ENCODE peak calls at places on chromosomes 6 and 20, in six cellular contexts. N is stomach, O is glutamatergic neuron, P is lower lobe of right lung, J is HFFc6, A is cardiac fibroblast. W is an unnamed sample.

GRCh38 chr20:32112862-32113261 is 3.3 kb downstream of the TM9SF4 start:
- DNase-seq in N (peak), O (no peak), P (peak), J (no peak), A (no peak), W (no peak)

GRCh38 chr20:52083627-52084232 is 107.8 kb downstream of the ZFP64 start:
- DNase-seq in N (peak), O (peak), P (no peak), J (peak), A (peak), W (peak)

GRCh38 chr6:69398311-69398710 is 398.5 kb downstream of the LMBRD1 start:
- DNase-seq in N (no peak), O (no peak), P (no peak), J (no peak), A (no peak), W (no peak)

GRCh38 chr6:46254331-46254730 is 83.6 kb upstream of the ENPP5 start:
- DNase-seq in N (no peak), O (no peak), P (no peak), J (no peak), A (no peak), W (no peak)

GRCh38 chr6:10411131-10411914 is 3.6 kb downstream of the TFAP2A start:
- DNase-seq in N (no peak), O (no peak), P (no peak), J (no peak), A (no peak), W (no peak)

GRCh38 chr20:50192364-50193168 is 1.9 kb downstream of the CEBPB start:
- DNase-seq in N (peak), O (peak), P (peak), J (peak), A (peak), W (peak)

GRCh38 chr6:329888-330691 is 37.8 kb downstream of the DUSP22 start:
- DNase-seq in N (no peak), O (no peak), P (peak), J (peak), A (peak), W (no peak)

GRCh38 chr6:43226192-43226851 is 3.0 kb downstream of the DNPH1 start:
- DNase-seq in N (no peak), O (no peak), P (no peak), J (no peak), A (no peak), W (no peak)

GRCh38 chr6:16727996-16728395 is 33.3 kb downstream of the ATXN1 start:
- DNase-seq in N (no peak), O (no peak), P (peak), J (no peak), A (no peak), W (no peak)

GRCh38 chr20:36167826-36168634 is 13.5 kb downstream of the EPB41L1 start:
- DNase-seq in N (no peak), O (no peak), P (no peak), J (peak), A (peak), W (no peak)

GRCh38 chr20:23207826-23208555 is 121.9 kb upstream of the CD93 start:
- DNase-seq in N (no peak), O (no peak), P (no peak), J (no peak), A (no peak), W (no peak)

GRCh38 chr20:13221673-13222318 is 722 bp downstream of the ISM1 start:
- DNase-seq in N (no peak), O (peak), P (peak), J (peak), A (peak), W (peak)

GRCh38 chr6:10414766-10415592 is at the start of gene TFAP2A:
- DNase-seq in N (no peak), O (no peak), P (no peak), J (peak), A (peak), W (no peak)

GRCh38 chr6:90286884-90287488 is 9.7 kb downstream of the BACH2 start:
- DNase-seq in N (peak), O (peak), P (no peak), J (peak), A (peak), W (no peak)

GRCh38 chr6:81534934-81535465 is 217.5 kb downstream of the TENT5A start:
- DNase-seq in N (no peak), O (no peak), P (no peak), J (no peak), A (no peak), W (no peak)

GRCh38 chr20:25418779-25419178 is 11.3 kb downstream of the GINS1 start:
- DNase-seq in N (no peak), O (no peak), P (no peak), J (no peak), A (no peak), W (no peak)

GRCh38 chr20:20815711-20816455 is 103.4 kb upstream of the RALGAPA2 start:
- DNase-seq in N (no peak), O (no peak), P (no peak), J (no peak), A (no peak), W (no peak)

GRCh38 chr20:9590189-9590588 is 75.8 kb downstream of the LAMP5 start:
- DNase-seq in N (peak), O (no peak), P (no peak), J (no peak), A (peak), W (no peak)

GRCh38 chr6:27662770-27663169 is 189.9 kb upstream of the ZNF184 start:
- DNase-seq in N (no peak), O (no peak), P (no peak), J (no peak), A (no peak), W (no peak)

GRCh38 chr6:117270121-117270959 is 5.0 kb downstream of the VGLL2 start:
- DNase-seq in N (no peak), O (peak), P (peak), J (no peak), A (no peak), W (no peak)

GRCh38 chr20:58765795-58766194 is 73.2 kb downstream of the NPEPL1 start:
- DNase-seq in N (no peak), O (no peak), P (no peak), J (no peak), A (no peak), W (no peak)

GRCh38 chr6:75147512-75147911 is 58.3 kb downstream of the COL12A1 start:
- DNase-seq in N (no peak), O (no peak), P (no peak), J (peak), A (no peak), W (no peak)

GRCh38 chr6:128803911-128804310 is 79.0 kb upstream of the LAMA2 start:
- DNase-seq in N (no peak), O (no peak), P (no peak), J (no peak), A (peak), W (no peak)

GRCh38 chr6:125354649-125355048 is 52.9 kb upstream of the HDDC2 start:
- DNase-seq in N (no peak), O (no peak), P (no peak), J (no peak), A (no peak), W (no peak)

GRCh38 chr6:44725070-44725469 is 337.6 kb downstream of the CDC5L start:
- DNase-seq in N (no peak), O (no peak), P (no peak), J (peak), A (peak), W (no peak)

GRCh38 chr6:142014515-142014914 is 118.2 kb upstream of the GJE1 start:
- DNase-seq in N (no peak), O (no peak), P (no peak), J (peak), A (peak), W (no peak)

GRCh38 chr20:14860410-14860814 is 523.0 kb upstream of the FLRT3 start:
- DNase-seq in N (no peak), O (peak), P (no peak), J (no peak), A (no peak), W (no peak)

GRCh38 chr6:44603044-44603686 is 215.7 kb downstream of the CDC5L start:
- DNase-seq in N (no peak), O (no peak), P (no peak), J (no peak), A (no peak), W (no peak)

GRCh38 chr6:125747589-125748533 is 1.6 kb upstream of the HEY2 start:
- DNase-seq in N (peak), O (peak), P (peak), J (no peak), A (no peak), W (peak)

GRCh38 chr6:142088858-142089216 is 43.9 kb upstream of the GJE1 start:
- DNase-seq in N (no peak), O (no peak), P (no peak), J (peak), A (peak), W (no peak)

GRCh38 chr20:55333798-55334197 is 671.5 kb downstream of the CBLN4 start:
- DNase-seq in N (no peak), O (no peak), P (no peak), J (no peak), A (no peak), W (no peak)

GRCh38 chr20:15139522-15139921 is 802.1 kb upstream of the FLRT3 start:
- DNase-seq in N (no peak), O (no peak), P (no peak), J (no peak), A (no peak), W (no peak)

GRCh38 chr20:38601216-38602184 is at the start of gene ARHGAP40:
- DNase-seq in N (peak), O (peak), P (peak), J (peak), A (peak), W (no peak)

GRCh38 chr6:44701038-44701636 is 313.6 kb downstream of the CDC5L start:
- DNase-seq in N (no peak), O (no peak), P (no peak), J (no peak), A (no peak), W (no peak)

GRCh38 chr6:170193326-170193821 is 97.5 kb downstream of the DLL1 start:
- DNase-seq in N (no peak), O (no peak), P (no peak), J (no peak), A (no peak), W (no peak)

GRCh38 chr6:150426198-150426597 is 57.4 kb downstream of the IYD start:
- DNase-seq in N (peak), O (no peak), P (no peak), J (no peak), A (no peak), W (no peak)

GRCh38 chr6:49987749-49988148 is 18.3 kb upstream of the DEFB113 start:
- DNase-seq in N (no peak), O (no peak), P (no peak), J (no peak), A (no peak), W (no peak)

DNA sequence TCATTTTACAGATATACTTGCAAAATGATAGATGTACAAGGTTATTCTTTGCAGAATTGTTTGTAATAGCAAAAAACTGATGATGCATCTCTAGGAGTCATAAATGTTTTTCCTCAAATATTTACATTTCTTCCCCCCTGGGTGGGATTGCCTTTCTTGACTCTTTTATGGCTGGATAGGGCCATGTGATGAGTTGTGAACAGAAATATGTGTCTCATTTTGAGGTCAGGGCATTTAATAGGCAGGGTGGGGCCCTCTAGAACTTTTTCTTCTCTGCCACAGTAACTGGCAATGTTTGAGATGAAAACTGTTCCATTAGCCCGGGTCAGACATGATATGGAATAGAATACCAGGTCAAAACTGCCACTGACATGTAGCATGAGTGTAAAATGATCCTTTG is 159.5 kb upstream of the SYNCRIP start:
- DNase-seq in N (no peak), O (no peak), P (no peak), J (no peak), A (no peak), W (no peak)
- TF ChIP-seq CTCF in N (no peak), O (no peak), P (no peak), J (no peak), A (no peak), W (no peak)

DNA sequence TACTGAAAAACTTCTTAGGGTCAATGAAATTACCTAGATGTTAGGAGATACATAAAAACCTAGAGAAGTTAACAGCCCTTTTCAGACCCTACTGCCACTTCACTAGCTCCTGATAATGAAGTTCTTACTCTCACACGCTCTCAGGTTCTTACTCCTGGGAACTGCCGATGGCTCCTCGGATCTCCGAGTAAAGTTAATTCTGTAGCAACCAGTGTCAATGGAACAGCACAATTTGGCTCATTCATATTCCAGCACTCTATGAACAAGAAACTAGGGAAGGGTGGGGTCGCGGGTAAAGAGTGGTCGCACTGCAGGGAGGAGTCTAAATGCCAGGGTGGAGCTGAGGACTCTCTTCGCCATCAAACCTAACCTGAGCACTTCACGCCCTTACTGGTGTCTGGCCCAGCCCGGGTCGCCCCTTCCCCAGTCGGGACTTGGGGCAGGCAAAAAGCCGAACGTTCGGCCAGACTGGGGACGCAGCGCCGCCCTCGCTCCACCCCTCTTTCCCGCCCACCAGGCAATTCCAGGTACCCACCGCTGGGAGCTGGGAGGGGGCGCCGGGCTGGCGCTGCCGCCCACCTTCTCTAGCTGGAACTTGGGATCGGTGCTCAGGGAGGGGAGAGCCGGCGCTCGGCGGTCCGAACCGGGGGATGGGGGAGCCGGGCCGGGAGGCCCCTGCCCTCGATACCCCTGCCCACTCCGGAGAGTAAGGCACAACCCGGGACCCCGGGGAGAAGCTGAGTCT is 744 bp downstream of the RAB23 start:
- DNase-seq in N (peak), O (peak), P (peak), J (peak), A (peak), W (peak)
- TF ChIP-seq CTCF in N (peak), O (peak), P (peak), J (peak), A (peak), W (no peak)

GRCh38 chr6:111890981-111891380 is 17.7 kb upstream of the FYN start:
- DNase-seq in N (no peak), O (no peak), P (no peak), J (no peak), A (no peak), W (no peak)

GRCh38 chr6:111884068-111884467 is 10.8 kb upstream of the FYN start:
- DNase-seq in N (no peak), O (no peak), P (no peak), J (no peak), A (no peak), W (no peak)

GRCh38 chr6:111892431-111892830 is 19.2 kb upstream of the FYN start:
- DNase-seq in N (no peak), O (no peak), P (no peak), J (no peak), A (no peak), W (no peak)

GRCh38 chr6:111885373-111886027 is 12.2 kb upstream of the FYN start:
- DNase-seq in N (no peak), O (no peak), P (no peak), J (no peak), A (no peak), W (no peak)

GRCh38 chr6:111888928-111889696 is 15.9 kb upstream of the FYN start:
- DNase-seq in N (no peak), O (peak), P (no peak), J (no peak), A (peak), W (no peak)
- TF ChIP-seq CTCF in N (no peak), O (no peak), P (no peak), J (no peak), A (no peak), W (no peak)

DNA sequence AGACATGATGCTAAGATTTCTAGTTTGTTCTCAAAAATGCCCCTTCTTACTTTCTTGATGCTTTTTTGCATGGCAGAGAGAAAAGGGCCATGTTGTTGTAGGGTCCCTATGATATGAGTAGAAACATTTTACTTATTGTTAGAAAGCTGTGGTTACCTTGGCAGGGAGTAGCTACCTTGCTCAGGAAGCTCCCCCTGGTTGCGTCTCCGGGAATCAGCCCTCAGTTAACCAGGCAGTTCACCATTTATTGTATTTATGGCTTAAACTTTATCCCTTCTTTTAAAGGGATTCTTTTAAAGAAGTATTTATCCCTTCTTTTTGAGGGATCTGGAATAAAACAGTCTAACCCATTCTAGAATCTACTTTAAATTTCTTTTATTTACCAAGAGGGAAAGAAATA is 113.9 kb upstream of the PROKR2 start:
- DNase-seq in N (no peak), O (no peak), P (no peak), J (no peak), A (no peak), W (no peak)
- TF ChIP-seq CTCF in N (no peak), O (no peak), P (no peak), J (no peak), A (peak), W (no peak)

GRCh38 chr6:7671076-7671475 is 54.8 kb upstream of the BMP6 start:
- DNase-seq in N (no peak), O (no peak), P (no peak), J (peak), A (peak), W (no peak)

GRCh38 chr6:7672066-7673062 is 53.5 kb upstream of the BMP6 start:
- DNase-seq in N (no peak), O (no peak), P (no peak), J (no peak), A (no peak), W (no peak)

GRCh38 chr6:7671581-7671980 is 54.3 kb upstream of the BMP6 start:
- DNase-seq in N (no peak), O (no peak), P (no peak), J (no peak), A (peak), W (no peak)

GRCh38 chr6:7674291-7674690 is 51.6 kb upstream of the BMP6 start:
- DNase-seq in N (no peak), O (no peak), P (no peak), J (no peak), A (peak), W (no peak)

DNA sequence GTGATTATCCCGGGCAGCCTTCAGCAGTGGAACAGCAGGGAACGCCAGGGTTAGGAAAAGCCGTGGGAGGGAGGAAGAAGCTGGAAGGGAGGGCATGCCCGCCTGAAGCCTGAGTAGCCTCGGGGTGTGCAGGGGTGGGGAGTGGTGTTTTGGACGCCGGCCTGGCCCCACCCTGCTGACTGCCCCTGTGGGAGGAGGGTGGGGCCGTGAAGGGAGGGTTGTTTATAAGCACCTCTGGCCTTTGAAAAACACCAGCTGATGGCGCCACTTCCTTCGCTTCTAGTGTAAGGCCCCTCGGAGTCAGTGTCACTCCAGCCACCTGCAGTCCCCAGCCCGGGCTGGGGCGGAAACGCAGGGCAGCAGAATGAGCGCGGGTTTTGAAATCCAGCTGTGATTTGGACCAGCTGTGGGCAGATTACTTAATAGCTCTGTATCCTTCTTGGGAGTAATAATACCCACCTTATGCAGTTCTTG is 52.8 kb upstream of the BMP6 start:
- DNase-seq in N (peak), O (no peak), P (peak), J (no peak), A (peak), W (no peak)
- TF ChIP-seq CTCF in N (no peak), O (no peak), P (no peak), J (peak), A (no peak), W (no peak)

GRCh38 chr6:37170273-37171140 is 555 bp downstream of the PIM1 start:
- DNase-seq in N (peak), O (peak), P (peak), J (peak), A (peak), W (peak)
- TF ChIP-seq CTCF in N (no peak), O (peak), P (peak), J (peak), A (peak), W (peak)

GRCh38 chr20:998431-998830 is 3.7 kb downstream of the RSPO4 start:
- DNase-seq in N (no peak), O (no peak), P (no peak), J (no peak), A (no peak), W (no peak)
- TF ChIP-seq CTCF in N (no peak), O (no peak), P (no peak), J (no peak), A (no peak), W (no peak)

GRCh38 chr6:39313526-39314272 is 520 bp downstream of the KCNK17 start:
- DNase-seq in N (no peak), O (no peak), P (peak), J (no peak), A (no peak), W (no peak)
- TF ChIP-seq CTCF in N (no peak), O (no peak), P (no peak), J (no peak), A (no peak), W (no peak)